ENCODE peak calls at places on chromosomes 13 and 19, in ten cellular contexts. A is mesendoderm; W is adipocyte; K is Peyer's patch; M is IMR-90; G is CD4-positive, alpha-beta T cell; O is SK-N-SH; I is brain microvascular endothelial cell; F is hepatocyte; E is left ventricle myocardium inferior. U is an unnamed sample.

GRCh38 chr13:46575843-46576242 is 22.9 kb downstream of the LRCH1 start:
- DNase-seq in A (no peak), W (peak; percentile 63), K (no peak), M (peak; percentile 89), G (no peak), O (no peak), I (peak; percentile 66), F (no peak), E (no peak), U (no peak)

GRCh38 chr13:27043013-27043412 is 128.6 kb downstream of the USP12 start:
- DNase-seq in A (peak; percentile 76), W (peak; percentile 96), K (no peak), M (peak; percentile 98), G (no peak), O (peak; percentile 49), I (peak; percentile 94), F (peak; percentile 70), E (no peak), U (no peak)

GRCh38 chr13:73874460-73874859 is 259.7 kb downstream of the KLF12 start:
- DNase-seq in A (no peak), W (no peak), K (no peak), M (no peak), G (no peak), O (no peak), I (no peak), F (no peak), E (no peak), U (no peak)

GRCh38 chr13:25468330-25469178 is 96.8 kb downstream of the ATP8A2 start:
- DNase-seq in A (peak; percentile 70), W (peak; percentile 68), K (no peak), M (no peak), G (no peak), O (peak; percentile 94), I (no peak), F (peak; percentile 66), E (no peak), U (no peak)

GRCh38 chr19:11261902-11262839 is at the start of gene DOCK6:
- DNase-seq in A (peak; percentile 30), W (peak; percentile 72), K (peak; percentile 22), M (no peak), G (no peak), O (peak; percentile 91), I (no peak), F (peak; percentile 76), E (peak; percentile 49), U (peak; percentile 41)

GRCh38 chr13:32587014-32587773 is 942 bp downstream of the PDS5B start:
- DNase-seq in A (peak; percentile 72), W (peak; percentile 86), K (peak; percentile 63), M (peak; percentile 62), G (peak; percentile 49), O (peak; percentile 86), I (peak; percentile 55), F (peak; percentile 90), E (peak; percentile 75), U (peak; percentile 76)

GRCh38 chr19:56811480-56811879 is 29.0 kb downstream of the PEG3 start:
- DNase-seq in A (no peak), W (no peak), K (no peak), M (no peak), G (no peak), O (no peak), I (no peak), F (no peak), E (no peak), U (no peak)

GRCh38 chr19:53865918-53866696 is 1.6 kb upstream of the MYADM start:
- DNase-seq in A (peak; percentile 86), W (peak; percentile 92), K (peak; percentile 37), M (peak; percentile 39), G (peak; percentile 47), O (peak; percentile 87), I (no peak), F (peak; percentile 91), E (peak; percentile 88), U (peak; percentile 56)

GRCh38 chr13:43686557-43686956 is 100.2 kb downstream of the ENOX1 start:
- DNase-seq in A (peak; percentile 76), W (peak; percentile 85), K (no peak), M (peak; percentile 93), G (no peak), O (peak; percentile 1), I (peak; percentile 98), F (peak; percentile 79), E (peak; percentile 64), U (peak; percentile 38)

GRCh38 chr13:44212633-44213387 is 160.8 kb upstream of the SERP2 start:
- DNase-seq in A (peak; percentile 84), W (peak; percentile 66), K (no peak), M (peak; percentile 77), G (no peak), O (no peak), I (no peak), F (peak; percentile 46), E (peak; percentile 61), U (no peak)

GRCh38 chr13:113646376-113646775 is 11.6 kb downstream of the ATP4B start:
- DNase-seq in A (no peak), W (no peak), K (no peak), M (no peak), G (no peak), O (no peak), I (no peak), F (no peak), E (no peak), U (no peak)

GRCh38 chr19:55145241-55145640 is 3.8 kb downstream of the TNNT1 start:
- DNase-seq in A (no peak), W (no peak), K (no peak), M (no peak), G (no peak), O (no peak), I (no peak), F (no peak), E (no peak), U (no peak)
- H3K27me3 ChIP-seq in A (no peaks in the 10 kb centered on the region), W (peaks cover 51% of the 10 kb centered on the region), K (peaks cover 21% of the 10 kb centered on the region), M (peaks cover 47% of the 10 kb centered on the region), G (peaks cover 62% of the 10 kb centered on the region), O (peaks cover 28% of the 10 kb centered on the region), I (peaks cover 17% of the 10 kb centered on the region), F (peaks cover 62% of the 10 kb centered on the region), E (peaks cover 92% of the 10 kb centered on the region), U (no peaks in the 10 kb centered on the region)

DNA sequence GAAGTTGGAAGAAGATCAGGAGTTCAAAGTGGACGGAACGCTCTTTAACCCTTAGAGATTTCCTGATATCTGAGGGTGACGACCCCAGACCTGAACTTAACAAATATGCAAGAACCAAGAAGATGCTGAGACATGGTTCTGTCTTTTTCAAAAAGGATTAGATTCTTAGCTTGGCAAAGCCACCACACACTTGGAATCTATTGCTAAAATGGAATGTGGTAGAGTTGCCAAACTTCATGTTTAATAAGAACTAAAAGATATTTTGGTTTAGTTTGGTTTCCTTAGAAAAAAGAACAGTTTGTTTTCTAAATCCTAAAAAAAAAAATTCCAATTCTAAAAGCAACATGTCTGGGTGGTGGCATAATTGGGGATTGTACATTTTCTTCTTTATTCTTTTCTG is 29.5 kb downstream of the UNC13A start:
- DNase-seq in A (no peak), W (peak; percentile 47), K (no peak), M (no peak), G (no peak), O (no peak), I (no peak), F (no peak), E (no peak), U (no peak)
- H3K27me3 ChIP-seq in A (no peaks in the 10 kb centered on the region), W (peaks cover 4% of the 10 kb centered on the region), K (no peaks in the 10 kb centered on the region), M (peaks cover 2% of the 10 kb centered on the region), G (peaks cover 6% of the 10 kb centered on the region), O (no peaks in the 10 kb centered on the region), I (no peaks in the 10 kb centered on the region), F (no peaks in the 10 kb centered on the region), E (peaks cover 3% of the 10 kb centered on the region), U (no peaks in the 10 kb centered on the region)

DNA sequence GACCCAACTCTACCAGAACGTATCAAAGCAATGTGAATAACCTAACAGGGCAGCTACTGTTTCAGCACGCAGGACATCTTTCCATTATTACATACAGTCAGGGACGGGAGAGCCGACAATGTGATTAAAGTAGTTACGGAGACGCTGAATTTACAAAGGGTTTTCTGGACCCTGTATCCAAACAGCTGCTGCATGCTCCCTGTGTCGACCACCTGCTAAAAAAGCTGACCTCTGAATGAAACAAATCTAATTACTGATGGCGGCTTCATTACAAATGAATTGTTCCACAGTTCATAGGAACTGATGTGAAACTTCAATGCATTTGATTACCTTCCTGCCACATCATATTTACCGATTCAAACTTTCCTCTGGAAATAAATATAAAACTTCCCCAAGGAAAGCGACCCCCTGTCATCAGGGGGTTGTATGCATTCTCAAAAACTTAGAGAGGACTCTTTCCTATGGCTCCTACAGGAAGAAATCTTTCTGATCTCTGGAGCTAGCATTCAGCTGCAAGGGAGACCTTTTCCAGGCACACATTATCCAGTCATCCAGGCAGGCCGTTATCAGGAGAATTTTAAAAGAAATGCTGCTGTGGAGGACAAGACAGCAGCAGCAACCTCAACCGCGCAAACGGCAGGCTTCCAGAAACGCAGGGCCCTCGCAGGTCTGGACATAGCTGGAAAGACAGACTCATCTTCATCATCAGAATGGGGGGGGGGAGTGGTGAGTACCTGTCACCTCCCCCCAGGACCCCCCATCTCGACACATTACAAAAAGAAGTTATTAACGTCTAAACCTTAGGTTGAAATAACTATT is 3.1 kb downstream of the EFNB2 start:
- DNase-seq in A (peak; percentile 47), W (peak; percentile 55), K (no peak), M (peak; percentile 32), G (no peak), O (peak; percentile 22), I (peak; percentile 58), F (peak; percentile 31), E (no peak), U (no peak)
- H3K27me3 ChIP-seq in A (no peaks in the 10 kb centered on the region), W (no peaks in the 10 kb centered on the region), K (no peaks in the 10 kb centered on the region), M (no peaks in the 10 kb centered on the region), G (peaks cover 59% of the 10 kb centered on the region), O (no peaks in the 10 kb centered on the region), I (no peaks in the 10 kb centered on the region), F (no peaks in the 10 kb centered on the region), E (no peaks in the 10 kb centered on the region), U (no peaks in the 10 kb centered on the region)

GRCh38 chr19:15502264-15502663 is 6.1 kb upstream of the CYP4F22 start:
- DNase-seq in A (no peak), W (no peak), K (no peak), M (no peak), G (no peak), O (no peak), I (no peak), F (no peak), E (no peak), U (no peak)

GRCh38 chr19:15511671-15512424 is 3.5 kb downstream of the CYP4F22 start:
- DNase-seq in A (no peak), W (no peak), K (no peak), M (no peak), G (no peak), O (no peak), I (no peak), F (no peak), E (no peak), U (no peak)

GRCh38 chr19:15506074-15506565 is 2.2 kb upstream of the CYP4F22 start:
- DNase-seq in A (no peak), W (no peak), K (no peak), M (no peak), G (no peak), O (no peak), I (no peak), F (no peak), E (no peak), U (no peak)

GRCh38 chr19:15507068-15508034 is 974 bp upstream of the CYP4F22 start:
- DNase-seq in A (no peak), W (no peak), K (no peak), M (no peak), G (no peak), O (no peak), I (no peak), F (no peak), E (no peak), U (no peak)

GRCh38 chr19:15508035-15508710 is at the start of gene CYP4F22:
- DNase-seq in A (no peak), W (peak; percentile 7), K (no peak), M (no peak), G (no peak), O (no peak), I (no peak), F (no peak), E (no peak), U (no peak)
- H3K27me3 ChIP-seq in A (no peaks in the 10 kb centered on the region), W (peaks cover 31% of the 10 kb centered on the region), K (peaks cover 3% of the 10 kb centered on the region), M (peaks cover 11% of the 10 kb centered on the region), G (peaks cover 8% of the 10 kb centered on the region), O (peaks cover 50% of the 10 kb centered on the region), I (peaks cover 16% of the 10 kb centered on the region), F (no peaks in the 10 kb centered on the region), E (peaks cover 95% of the 10 kb centered on the region), U (peaks cover 13% of the 10 kb centered on the region)